ENCODE peak calls at places on chromosomes 12 and 14, in seven cellular contexts. One of them, this sample, is unnamed.

GRCh38 chr12:49643135-49643534 is 19.8 kb downstream of the PRPF40B start:
- DNase-seq in T-helper 2 cell: no peak
- DNase-seq in IMR-90: no peak
- DNase-seq in cardiac fibroblast: no peak
- DNase-seq in stimulated activated CD8-positive, alpha-beta memory T cell treated with anti-CD3 and anti-CD28 coated beads, Interleukin-15, amount 100 ng/mL, for 1 hour: no peak
- DNase-seq in NCI-H1417: no peak
- DNase-seq in kidney tubule cell: no peak
- DNase-seq in this sample: no peak

GRCh38 chr12:88057994-88058718 is 29.0 kb upstream of the C12orf50 start:
- DNase-seq in T-helper 2 cell: no peak
- DNase-seq in IMR-90: peak; percentile 40
- DNase-seq in cardiac fibroblast: peak; percentile 79
- DNase-seq in stimulated activated CD8-positive, alpha-beta memory T cell treated with anti-CD3 and anti-CD28 coated beads, Interleukin-15, amount 100 ng/mL, for 1 hour: no peak
- DNase-seq in NCI-H1417: no peak
- DNase-seq in kidney tubule cell: peak; percentile 85
- DNase-seq in this sample: no peak

GRCh38 chr14:81432171-81432570 is 32.0 kb upstream of the STON2 start:
- DNase-seq in T-helper 2 cell: no peak
- DNase-seq in IMR-90: no peak
- DNase-seq in cardiac fibroblast: no peak
- DNase-seq in stimulated activated CD8-positive, alpha-beta memory T cell treated with anti-CD3 and anti-CD28 coated beads, Interleukin-15, amount 100 ng/mL, for 1 hour: no peak
- DNase-seq in NCI-H1417: no peak
- DNase-seq in kidney tubule cell: no peak
- DNase-seq in this sample: no peak

GRCh38 chr14:106670006-106670405 is 1143.6 kb downstream of the TMEM121 start:
- DNase-seq in T-helper 2 cell: no peak
- DNase-seq in IMR-90: no peak
- DNase-seq in cardiac fibroblast: no peak
- DNase-seq in stimulated activated CD8-positive, alpha-beta memory T cell treated with anti-CD3 and anti-CD28 coated beads, Interleukin-15, amount 100 ng/mL, for 1 hour: no peak
- DNase-seq in NCI-H1417: no peak
- DNase-seq in kidney tubule cell: no peak
- DNase-seq in this sample: no peak

GRCh38 chr12:74747305-74747704 is 209.7 kb downstream of the ATXN7L3B start:
- DNase-seq in T-helper 2 cell: no peak
- DNase-seq in IMR-90: peak; percentile 16
- DNase-seq in cardiac fibroblast: peak; percentile 37
- DNase-seq in stimulated activated CD8-positive, alpha-beta memory T cell treated with anti-CD3 and anti-CD28 coated beads, Interleukin-15, amount 100 ng/mL, for 1 hour: no peak
- DNase-seq in NCI-H1417: peak; percentile 61
- DNase-seq in kidney tubule cell: peak; percentile 5
- DNase-seq in this sample: no peak

GRCh38 chr12:27843714-27844245 is 63.7 kb upstream of the MANSC4 start:
- DNase-seq in T-helper 2 cell: no peak
- DNase-seq in IMR-90: peak; percentile 84
- DNase-seq in cardiac fibroblast: peak; percentile 48
- DNase-seq in stimulated activated CD8-positive, alpha-beta memory T cell treated with anti-CD3 and anti-CD28 coated beads, Interleukin-15, amount 100 ng/mL, for 1 hour: no peak
- DNase-seq in NCI-H1417: no peak
- DNase-seq in kidney tubule cell: no peak
- DNase-seq in this sample: no peak

GRCh38 chr14:74978416-74978947 is 23.1 kb upstream of the PGF start:
- DNase-seq in T-helper 2 cell: no peak
- DNase-seq in IMR-90: no peak
- DNase-seq in cardiac fibroblast: no peak
- DNase-seq in stimulated activated CD8-positive, alpha-beta memory T cell treated with anti-CD3 and anti-CD28 coated beads, Interleukin-15, amount 100 ng/mL, for 1 hour: no peak
- DNase-seq in NCI-H1417: peak; percentile 78
- DNase-seq in kidney tubule cell: no peak
- DNase-seq in this sample: no peak

GRCh38 chr12:67468549-67469245 is 179.8 kb upstream of the DYRK2 start:
- DNase-seq in T-helper 2 cell: no peak
- DNase-seq in IMR-90: no peak
- DNase-seq in cardiac fibroblast: no peak
- DNase-seq in stimulated activated CD8-positive, alpha-beta memory T cell treated with anti-CD3 and anti-CD28 coated beads, Interleukin-15, amount 100 ng/mL, for 1 hour: no peak
- DNase-seq in NCI-H1417: no peak
- DNase-seq in kidney tubule cell: peak; percentile 11
- DNase-seq in this sample: no peak

GRCh38 chr12:111788178-111788654 is 21.5 kb downstream of the ALDH2 start:
- DNase-seq in T-helper 2 cell: no peak
- DNase-seq in IMR-90: peak; percentile 55
- DNase-seq in cardiac fibroblast: peak; percentile 57
- DNase-seq in stimulated activated CD8-positive, alpha-beta memory T cell treated with anti-CD3 and anti-CD28 coated beads, Interleukin-15, amount 100 ng/mL, for 1 hour: no peak
- DNase-seq in NCI-H1417: peak; percentile 12
- DNase-seq in kidney tubule cell: peak; percentile 45
- DNase-seq in this sample: no peak

GRCh38 chr12:94743174-94743573 is 92.8 kb upstream of the TMCC3 start:
- DNase-seq in T-helper 2 cell: no peak
- DNase-seq in IMR-90: no peak
- DNase-seq in cardiac fibroblast: no peak
- DNase-seq in stimulated activated CD8-positive, alpha-beta memory T cell treated with anti-CD3 and anti-CD28 coated beads, Interleukin-15, amount 100 ng/mL, for 1 hour: no peak
- DNase-seq in NCI-H1417: no peak
- DNase-seq in kidney tubule cell: no peak
- DNase-seq in this sample: no peak

GRCh38 chr14:102971836-102972606 is 49.6 kb downstream of the AMN start:
- DNase-seq in T-helper 2 cell: no peak
- DNase-seq in IMR-90: no peak
- DNase-seq in cardiac fibroblast: no peak
- DNase-seq in stimulated activated CD8-positive, alpha-beta memory T cell treated with anti-CD3 and anti-CD28 coated beads, Interleukin-15, amount 100 ng/mL, for 1 hour: no peak
- DNase-seq in NCI-H1417: no peak
- DNase-seq in kidney tubule cell: no peak
- DNase-seq in this sample: no peak

GRCh38 chr12:47071241-47071852 is 8.1 kb upstream of the PCED1B start:
- DNase-seq in T-helper 2 cell: no peak
- DNase-seq in IMR-90: no peak
- DNase-seq in cardiac fibroblast: peak; percentile 33
- DNase-seq in stimulated activated CD8-positive, alpha-beta memory T cell treated with anti-CD3 and anti-CD28 coated beads, Interleukin-15, amount 100 ng/mL, for 1 hour: no peak
- DNase-seq in NCI-H1417: no peak
- DNase-seq in kidney tubule cell: peak; percentile 50
- DNase-seq in this sample: no peak

GRCh38 chr12:16972923-16973770 is 367.2 kb upstream of the LMO3 start:
- DNase-seq in T-helper 2 cell: no peak
- DNase-seq in IMR-90: no peak
- DNase-seq in cardiac fibroblast: no peak
- DNase-seq in stimulated activated CD8-positive, alpha-beta memory T cell treated with anti-CD3 and anti-CD28 coated beads, Interleukin-15, amount 100 ng/mL, for 1 hour: no peak
- DNase-seq in NCI-H1417: no peak
- DNase-seq in kidney tubule cell: peak; percentile 1
- DNase-seq in this sample: no peak

GRCh38 chr12:59115995-59116394 is 195.7 kb upstream of the LRIG3 start:
- DNase-seq in T-helper 2 cell: no peak
- DNase-seq in IMR-90: no peak
- DNase-seq in cardiac fibroblast: no peak
- DNase-seq in stimulated activated CD8-positive, alpha-beta memory T cell treated with anti-CD3 and anti-CD28 coated beads, Interleukin-15, amount 100 ng/mL, for 1 hour: no peak
- DNase-seq in NCI-H1417: no peak
- DNase-seq in kidney tubule cell: no peak
- DNase-seq in this sample: no peak

GRCh38 chr14:27739657-27740156 is 1026.9 kb upstream of the FOXG1 start:
- DNase-seq in T-helper 2 cell: no peak
- DNase-seq in IMR-90: no peak
- DNase-seq in cardiac fibroblast: no peak
- DNase-seq in stimulated activated CD8-positive, alpha-beta memory T cell treated with anti-CD3 and anti-CD28 coated beads, Interleukin-15, amount 100 ng/mL, for 1 hour: no peak
- DNase-seq in NCI-H1417: peak; percentile 75
- DNase-seq in kidney tubule cell: no peak
- DNase-seq in this sample: no peak

GRCh38 chr14:45198551-45198950 is 54.5 kb downstream of the MIS18BP1 start:
- DNase-seq in T-helper 2 cell: no peak
- DNase-seq in IMR-90: peak; percentile 49
- DNase-seq in cardiac fibroblast: peak; percentile 75
- DNase-seq in stimulated activated CD8-positive, alpha-beta memory T cell treated with anti-CD3 and anti-CD28 coated beads, Interleukin-15, amount 100 ng/mL, for 1 hour: no peak
- DNase-seq in NCI-H1417: no peak
- DNase-seq in kidney tubule cell: no peak
- DNase-seq in this sample: no peak

GRCh38 chr14:61188936-61189808 is 92.0 kb downstream of the TMEM30B start:
- DNase-seq in T-helper 2 cell: no peak
- DNase-seq in IMR-90: peak; percentile 51
- DNase-seq in cardiac fibroblast: peak; percentile 81
- DNase-seq in stimulated activated CD8-positive, alpha-beta memory T cell treated with anti-CD3 and anti-CD28 coated beads, Interleukin-15, amount 100 ng/mL, for 1 hour: no peak
- DNase-seq in NCI-H1417: no peak
- DNase-seq in kidney tubule cell: peak; percentile 51
- DNase-seq in this sample: no peak

GRCh38 chr12:18332173-18332572 is 70.9 kb downstream of the PIK3C2G start:
- DNase-seq in T-helper 2 cell: no peak
- DNase-seq in IMR-90: no peak
- DNase-seq in cardiac fibroblast: no peak
- DNase-seq in stimulated activated CD8-positive, alpha-beta memory T cell treated with anti-CD3 and anti-CD28 coated beads, Interleukin-15, amount 100 ng/mL, for 1 hour: no peak
- DNase-seq in NCI-H1417: no peak
- DNase-seq in kidney tubule cell: no peak
- DNase-seq in this sample: no peak

GRCh38 chr12:1474059-1474537 is 120.3 kb downstream of the FBXL14 start:
- DNase-seq in T-helper 2 cell: no peak
- DNase-seq in IMR-90: peak; percentile 99
- DNase-seq in cardiac fibroblast: peak; percentile 99
- DNase-seq in stimulated activated CD8-positive, alpha-beta memory T cell treated with anti-CD3 and anti-CD28 coated beads, Interleukin-15, amount 100 ng/mL, for 1 hour: no peak
- DNase-seq in NCI-H1417: no peak
- DNase-seq in kidney tubule cell: peak; percentile 99
- DNase-seq in this sample: no peak

GRCh38 chr12:78002878-78003277 is 172.2 kb downstream of the NAV3 start:
- DNase-seq in T-helper 2 cell: no peak
- DNase-seq in IMR-90: peak; percentile 15
- DNase-seq in cardiac fibroblast: peak; percentile 52
- DNase-seq in stimulated activated CD8-positive, alpha-beta memory T cell treated with anti-CD3 and anti-CD28 coated beads, Interleukin-15, amount 100 ng/mL, for 1 hour: no peak
- DNase-seq in NCI-H1417: peak; percentile 54
- DNase-seq in kidney tubule cell: no peak
- DNase-seq in this sample: peak; percentile 55

GRCh38 chr12:75587340-75588106 is 76.1 kb upstream of the KRR1 start:
- DNase-seq in T-helper 2 cell: no peak
- DNase-seq in IMR-90: peak; percentile 52
- DNase-seq in cardiac fibroblast: peak; percentile 15
- DNase-seq in stimulated activated CD8-positive, alpha-beta memory T cell treated with anti-CD3 and anti-CD28 coated beads, Interleukin-15, amount 100 ng/mL, for 1 hour: no peak
- DNase-seq in NCI-H1417: no peak
- DNase-seq in kidney tubule cell: no peak
- DNase-seq in this sample: no peak

GRCh38 chr14:51807355-51807754 is 53.1 kb upstream of the GNG2 start:
- DNase-seq in T-helper 2 cell: no peak
- DNase-seq in IMR-90: peak; percentile 56
- DNase-seq in cardiac fibroblast: peak; percentile 25
- DNase-seq in stimulated activated CD8-positive, alpha-beta memory T cell treated with anti-CD3 and anti-CD28 coated beads, Interleukin-15, amount 100 ng/mL, for 1 hour: no peak
- DNase-seq in NCI-H1417: no peak
- DNase-seq in kidney tubule cell: peak; percentile 96
- DNase-seq in this sample: no peak

GRCh38 chr12:124875803-124876132 is 12.1 kb upstream of the SCARB1 start:
- DNase-seq in T-helper 2 cell: no peak
- DNase-seq in IMR-90: no peak
- DNase-seq in cardiac fibroblast: no peak
- DNase-seq in stimulated activated CD8-positive, alpha-beta memory T cell treated with anti-CD3 and anti-CD28 coated beads, Interleukin-15, amount 100 ng/mL, for 1 hour: no peak
- DNase-seq in NCI-H1417: no peak
- DNase-seq in kidney tubule cell: no peak
- DNase-seq in this sample: no peak

GRCh38 chr12:88375301-88375959 is 204.8 kb downstream of the KITLG start:
- DNase-seq in T-helper 2 cell: no peak
- DNase-seq in IMR-90: no peak
- DNase-seq in cardiac fibroblast: no peak
- DNase-seq in stimulated activated CD8-positive, alpha-beta memory T cell treated with anti-CD3 and anti-CD28 coated beads, Interleukin-15, amount 100 ng/mL, for 1 hour: no peak
- DNase-seq in NCI-H1417: no peak
- DNase-seq in kidney tubule cell: no peak
- DNase-seq in this sample: no peak

GRCh38 chr12:116856729-116857128 is 24.5 kb downstream of the HRK start:
- DNase-seq in T-helper 2 cell: no peak
- DNase-seq in IMR-90: no peak
- DNase-seq in cardiac fibroblast: no peak
- DNase-seq in stimulated activated CD8-positive, alpha-beta memory T cell treated with anti-CD3 and anti-CD28 coated beads, Interleukin-15, amount 100 ng/mL, for 1 hour: no peak
- DNase-seq in NCI-H1417: no peak
- DNase-seq in kidney tubule cell: no peak
- DNase-seq in this sample: no peak

GRCh38 chr14:69752773-69753172 is 14.2 kb upstream of the SRSF5 start:
- DNase-seq in T-helper 2 cell: no peak
- DNase-seq in IMR-90: no peak
- DNase-seq in cardiac fibroblast: no peak
- DNase-seq in stimulated activated CD8-positive, alpha-beta memory T cell treated with anti-CD3 and anti-CD28 coated beads, Interleukin-15, amount 100 ng/mL, for 1 hour: no peak
- DNase-seq in NCI-H1417: no peak
- DNase-seq in kidney tubule cell: no peak
- DNase-seq in this sample: no peak

GRCh38 chr12:114166360-114166759 is 200.2 kb upstream of the RBM19 start:
- DNase-seq in T-helper 2 cell: no peak
- DNase-seq in IMR-90: peak; percentile 60
- DNase-seq in cardiac fibroblast: peak; percentile 52
- DNase-seq in stimulated activated CD8-positive, alpha-beta memory T cell treated with anti-CD3 and anti-CD28 coated beads, Interleukin-15, amount 100 ng/mL, for 1 hour: no peak
- DNase-seq in NCI-H1417: peak; percentile 18
- DNase-seq in kidney tubule cell: peak; percentile 17
- DNase-seq in this sample: no peak

GRCh38 chr12:62267490-62267889 is 7.3 kb downstream of the USP15 start:
- DNase-seq in T-helper 2 cell: no peak
- DNase-seq in IMR-90: no peak
- DNase-seq in cardiac fibroblast: no peak
- DNase-seq in stimulated activated CD8-positive, alpha-beta memory T cell treated with anti-CD3 and anti-CD28 coated beads, Interleukin-15, amount 100 ng/mL, for 1 hour: no peak
- DNase-seq in NCI-H1417: no peak
- DNase-seq in kidney tubule cell: no peak
- DNase-seq in this sample: no peak

GRCh38 chr12:106144847-106145246 is 6.1 kb upstream of the NUAK1 start:
- DNase-seq in T-helper 2 cell: no peak
- DNase-seq in IMR-90: peak; percentile 62
- DNase-seq in cardiac fibroblast: peak; percentile 67
- DNase-seq in stimulated activated CD8-positive, alpha-beta memory T cell treated with anti-CD3 and anti-CD28 coated beads, Interleukin-15, amount 100 ng/mL, for 1 hour: no peak
- DNase-seq in NCI-H1417: no peak
- DNase-seq in kidney tubule cell: peak; percentile 46
- DNase-seq in this sample: no peak

GRCh38 chr14:100067971-100068959 is 3.0 kb downstream of the EVL start:
- DNase-seq in T-helper 2 cell: peak; percentile 61
- DNase-seq in IMR-90: peak; percentile 50
- DNase-seq in cardiac fibroblast: peak; percentile 55
- DNase-seq in stimulated activated CD8-positive, alpha-beta memory T cell treated with anti-CD3 and anti-CD28 coated beads, Interleukin-15, amount 100 ng/mL, for 1 hour: peak; percentile 74
- DNase-seq in NCI-H1417: no peak
- DNase-seq in kidney tubule cell: peak; percentile 60
- DNase-seq in this sample: no peak

GRCh38 chr12:52645120-52645761 is 6.8 kb downstream of the KRT2 start:
- DNase-seq in T-helper 2 cell: no peak
- DNase-seq in IMR-90: no peak
- DNase-seq in cardiac fibroblast: no peak
- DNase-seq in stimulated activated CD8-positive, alpha-beta memory T cell treated with anti-CD3 and anti-CD28 coated beads, Interleukin-15, amount 100 ng/mL, for 1 hour: peak; percentile 13
- DNase-seq in NCI-H1417: no peak
- DNase-seq in kidney tubule cell: no peak
- DNase-seq in this sample: no peak

GRCh38 chr12:98646165-98646764 is 1.2 kb downstream of the APAF1 start:
- DNase-seq in T-helper 2 cell: no peak
- DNase-seq in IMR-90: peak; percentile 32
- DNase-seq in cardiac fibroblast: peak; percentile 63
- DNase-seq in stimulated activated CD8-positive, alpha-beta memory T cell treated with anti-CD3 and anti-CD28 coated beads, Interleukin-15, amount 100 ng/mL, for 1 hour: no peak
- DNase-seq in NCI-H1417: peak; percentile 50
- DNase-seq in kidney tubule cell: peak; percentile 44
- DNase-seq in this sample: no peak

GRCh38 chr12:50581226-50582184 is 76.7 kb downstream of the DIP2B start:
- DNase-seq in T-helper 2 cell: no peak
- DNase-seq in IMR-90: peak; percentile 93
- DNase-seq in cardiac fibroblast: peak; percentile 68
- DNase-seq in stimulated activated CD8-positive, alpha-beta memory T cell treated with anti-CD3 and anti-CD28 coated beads, Interleukin-15, amount 100 ng/mL, for 1 hour: no peak
- DNase-seq in NCI-H1417: no peak
- DNase-seq in kidney tubule cell: peak; percentile 87
- DNase-seq in this sample: no peak

GRCh38 chr14:54818201-54819133 is 84.2 kb downstream of the GCH1 start:
- DNase-seq in T-helper 2 cell: no peak
- DNase-seq in IMR-90: peak; percentile 69
- DNase-seq in cardiac fibroblast: peak; percentile 61
- DNase-seq in stimulated activated CD8-positive, alpha-beta memory T cell treated with anti-CD3 and anti-CD28 coated beads, Interleukin-15, amount 100 ng/mL, for 1 hour: no peak
- DNase-seq in NCI-H1417: peak; percentile 99
- DNase-seq in kidney tubule cell: peak; percentile 60
- DNase-seq in this sample: peak; percentile 99

GRCh38 chr14:102445066-102445465 is 64.5 kb downstream of the ANKRD9 start:
- DNase-seq in T-helper 2 cell: no peak
- DNase-seq in IMR-90: no peak
- DNase-seq in cardiac fibroblast: no peak
- DNase-seq in stimulated activated CD8-positive, alpha-beta memory T cell treated with anti-CD3 and anti-CD28 coated beads, Interleukin-15, amount 100 ng/mL, for 1 hour: no peak
- DNase-seq in NCI-H1417: no peak
- DNase-seq in kidney tubule cell: no peak
- DNase-seq in this sample: no peak

GRCh38 chr12:58105225-58106119 is 164.1 kb downstream of the ATP23 start:
- DNase-seq in T-helper 2 cell: no peak
- DNase-seq in IMR-90: peak; percentile 7
- DNase-seq in cardiac fibroblast: peak; percentile 33
- DNase-seq in stimulated activated CD8-positive, alpha-beta memory T cell treated with anti-CD3 and anti-CD28 coated beads, Interleukin-15, amount 100 ng/mL, for 1 hour: no peak
- DNase-seq in NCI-H1417: peak; percentile 24
- DNase-seq in kidney tubule cell: peak; percentile 4
- DNase-seq in this sample: no peak

GRCh38 chr12:123263196-123263817 is 8.3 kb downstream of the CDK2AP1 start:
- DNase-seq in T-helper 2 cell: no peak
- DNase-seq in IMR-90: no peak
- DNase-seq in cardiac fibroblast: no peak
- DNase-seq in stimulated activated CD8-positive, alpha-beta memory T cell treated with anti-CD3 and anti-CD28 coated beads, Interleukin-15, amount 100 ng/mL, for 1 hour: no peak
- DNase-seq in NCI-H1417: peak; percentile 33
- DNase-seq in kidney tubule cell: no peak
- DNase-seq in this sample: no peak

GRCh38 chr14:93974299-93974698 is 2.1 kb downstream of the ASB2 start:
- DNase-seq in T-helper 2 cell: no peak
- DNase-seq in IMR-90: no peak
- DNase-seq in cardiac fibroblast: no peak
- DNase-seq in stimulated activated CD8-positive, alpha-beta memory T cell treated with anti-CD3 and anti-CD28 coated beads, Interleukin-15, amount 100 ng/mL, for 1 hour: no peak
- DNase-seq in NCI-H1417: no peak
- DNase-seq in kidney tubule cell: no peak
- DNase-seq in this sample: no peak

This sample was measured in NCI-H2081.